ENCODE peak calls at places on chromosomes 13 and 19, in nine cellular contexts. One of them, this sample, is unnamed.

GRCh38 chr19:47369923-47370625 is 21.0 kb downstream of the DHX34 start:
- DNase-seq in Peyer's patch: no peak
- DNase-seq in Caco-2: no peak
- DNase-seq in fibroblast of the aortic adventitia: peak
- DNase-seq in GM23338: no peak
- DNase-seq in hepatocyte: peak
- DNase-seq in cardiac fibroblast: peak
- DNase-seq in HFFc6: peak
- DNase-seq in tibial nerve: no peak
- DNase-seq in this sample: no peak

GRCh38 chr13:45773236-45773635 is 71.1 kb downstream of the CBY2 start:
- DNase-seq in Peyer's patch: no peak
- DNase-seq in Caco-2: no peak
- DNase-seq in fibroblast of the aortic adventitia: peak
- DNase-seq in GM23338: no peak
- DNase-seq in hepatocyte: no peak
- DNase-seq in cardiac fibroblast: no peak
- DNase-seq in HFFc6: peak
- DNase-seq in tibial nerve: no peak
- DNase-seq in this sample: no peak

GRCh38 chr19:13055213-13056051 is 47.2 kb downstream of the LYL1 start:
- DNase-seq in Peyer's patch: no peak
- DNase-seq in Caco-2: no peak
- DNase-seq in fibroblast of the aortic adventitia: peak
- DNase-seq in GM23338: peak
- DNase-seq in hepatocyte: peak
- DNase-seq in cardiac fibroblast: peak
- DNase-seq in HFFc6: peak
- DNase-seq in tibial nerve: peak
- DNase-seq in this sample: no peak

GRCh38 chr13:51148952-51149573 is 38.0 kb upstream of the C13orf42 start:
- DNase-seq in Peyer's patch: no peak
- DNase-seq in Caco-2: peak
- DNase-seq in fibroblast of the aortic adventitia: peak
- DNase-seq in GM23338: peak
- DNase-seq in hepatocyte: peak
- DNase-seq in cardiac fibroblast: peak
- DNase-seq in HFFc6: peak
- DNase-seq in tibial nerve: no peak
- DNase-seq in this sample: no peak

GRCh38 chr19:40219721-40220276 is 1.6 kb upstream of the TTC9B start:
- DNase-seq in Peyer's patch: peak
- DNase-seq in Caco-2: no peak
- DNase-seq in fibroblast of the aortic adventitia: peak
- DNase-seq in GM23338: no peak
- DNase-seq in hepatocyte: peak
- DNase-seq in cardiac fibroblast: peak
- DNase-seq in HFFc6: peak
- DNase-seq in tibial nerve: no peak
- DNase-seq in this sample: no peak

GRCh38 chr19:31838163-31838798 is 489.0 kb upstream of the TSHZ3 start:
- DNase-seq in Peyer's patch: no peak
- DNase-seq in Caco-2: no peak
- DNase-seq in fibroblast of the aortic adventitia: no peak
- DNase-seq in GM23338: no peak
- DNase-seq in hepatocyte: no peak
- DNase-seq in cardiac fibroblast: no peak
- DNase-seq in HFFc6: no peak
- DNase-seq in tibial nerve: no peak
- DNase-seq in this sample: no peak

GRCh38 chr13:71219671-71220070 is 647.3 kb downstream of the DACH1 start:
- DNase-seq in Peyer's patch: no peak
- DNase-seq in Caco-2: no peak
- DNase-seq in fibroblast of the aortic adventitia: no peak
- DNase-seq in GM23338: peak
- DNase-seq in hepatocyte: no peak
- DNase-seq in cardiac fibroblast: no peak
- DNase-seq in HFFc6: no peak
- DNase-seq in tibial nerve: no peak
- DNase-seq in this sample: no peak

GRCh38 chr13:102260256-102260655 is 141.6 kb downstream of the FGF14 start:
- DNase-seq in Peyer's patch: no peak
- DNase-seq in Caco-2: no peak
- DNase-seq in fibroblast of the aortic adventitia: no peak
- DNase-seq in GM23338: peak
- DNase-seq in hepatocyte: no peak
- DNase-seq in cardiac fibroblast: no peak
- DNase-seq in HFFc6: no peak
- DNase-seq in tibial nerve: no peak
- DNase-seq in this sample: no peak

GRCh38 chr13:99299545-99300341 is 7.5 kb downstream of the GPR183 start:
- DNase-seq in Peyer's patch: no peak
- DNase-seq in Caco-2: no peak
- DNase-seq in fibroblast of the aortic adventitia: no peak
- DNase-seq in GM23338: peak
- DNase-seq in hepatocyte: no peak
- DNase-seq in cardiac fibroblast: no peak
- DNase-seq in HFFc6: no peak
- DNase-seq in tibial nerve: no peak
- DNase-seq in this sample: no peak

GRCh38 chr13:36105726-36106125 is 25.5 kb downstream of the DCLK1 start:
- DNase-seq in Peyer's patch: no peak
- DNase-seq in Caco-2: no peak
- DNase-seq in fibroblast of the aortic adventitia: no peak
- DNase-seq in GM23338: no peak
- DNase-seq in hepatocyte: no peak
- DNase-seq in cardiac fibroblast: no peak
- DNase-seq in HFFc6: no peak
- DNase-seq in tibial nerve: no peak
- DNase-seq in this sample: no peak

GRCh38 chr13:28049215-28049614 is 51.2 kb downstream of the FLT3 start:
- DNase-seq in Peyer's patch: no peak
- DNase-seq in Caco-2: no peak
- DNase-seq in fibroblast of the aortic adventitia: no peak
- DNase-seq in GM23338: no peak
- DNase-seq in hepatocyte: no peak
- DNase-seq in cardiac fibroblast: no peak
- DNase-seq in HFFc6: no peak
- DNase-seq in tibial nerve: no peak
- DNase-seq in this sample: no peak

GRCh38 chr19:8477889-8478288 is 24.6 kb downstream of the PRAM1 start:
- DNase-seq in Peyer's patch: no peak
- DNase-seq in Caco-2: no peak
- DNase-seq in fibroblast of the aortic adventitia: no peak
- DNase-seq in GM23338: no peak
- DNase-seq in hepatocyte: no peak
- DNase-seq in cardiac fibroblast: no peak
- DNase-seq in HFFc6: no peak
- DNase-seq in tibial nerve: no peak
- DNase-seq in this sample: no peak

GRCh38 chr19:43532571-43532961 is 422 bp upstream of the ZNF575 start:
- DNase-seq in Peyer's patch: no peak
- DNase-seq in Caco-2: peak
- DNase-seq in fibroblast of the aortic adventitia: peak
- DNase-seq in GM23338: no peak
- DNase-seq in hepatocyte: no peak
- DNase-seq in cardiac fibroblast: no peak
- DNase-seq in HFFc6: no peak
- DNase-seq in tibial nerve: peak
- DNase-seq in this sample: no peak

GRCh38 chr13:110405597-110406450 is 98.7 kb downstream of the COL4A2 start:
- DNase-seq in Peyer's patch: no peak
- DNase-seq in Caco-2: no peak
- DNase-seq in fibroblast of the aortic adventitia: peak
- DNase-seq in GM23338: no peak
- DNase-seq in hepatocyte: no peak
- DNase-seq in cardiac fibroblast: peak
- DNase-seq in HFFc6: peak
- DNase-seq in tibial nerve: no peak
- DNase-seq in this sample: no peak

GRCh38 chr19:5354403-5354802 is 13.8 kb upstream of the PTPRS start:
- DNase-seq in Peyer's patch: no peak
- DNase-seq in Caco-2: peak
- DNase-seq in fibroblast of the aortic adventitia: no peak
- DNase-seq in GM23338: peak
- DNase-seq in hepatocyte: no peak
- DNase-seq in cardiac fibroblast: no peak
- DNase-seq in HFFc6: no peak
- DNase-seq in tibial nerve: no peak
- DNase-seq in this sample: no peak

GRCh38 chr13:112244495-112245177 is 131.5 kb upstream of the SPACA7 start:
- DNase-seq in Peyer's patch: peak
- DNase-seq in Caco-2: no peak
- DNase-seq in fibroblast of the aortic adventitia: no peak
- DNase-seq in GM23338: no peak
- DNase-seq in hepatocyte: no peak
- DNase-seq in cardiac fibroblast: no peak
- DNase-seq in HFFc6: no peak
- DNase-seq in tibial nerve: no peak
- DNase-seq in this sample: no peak

DNA sequence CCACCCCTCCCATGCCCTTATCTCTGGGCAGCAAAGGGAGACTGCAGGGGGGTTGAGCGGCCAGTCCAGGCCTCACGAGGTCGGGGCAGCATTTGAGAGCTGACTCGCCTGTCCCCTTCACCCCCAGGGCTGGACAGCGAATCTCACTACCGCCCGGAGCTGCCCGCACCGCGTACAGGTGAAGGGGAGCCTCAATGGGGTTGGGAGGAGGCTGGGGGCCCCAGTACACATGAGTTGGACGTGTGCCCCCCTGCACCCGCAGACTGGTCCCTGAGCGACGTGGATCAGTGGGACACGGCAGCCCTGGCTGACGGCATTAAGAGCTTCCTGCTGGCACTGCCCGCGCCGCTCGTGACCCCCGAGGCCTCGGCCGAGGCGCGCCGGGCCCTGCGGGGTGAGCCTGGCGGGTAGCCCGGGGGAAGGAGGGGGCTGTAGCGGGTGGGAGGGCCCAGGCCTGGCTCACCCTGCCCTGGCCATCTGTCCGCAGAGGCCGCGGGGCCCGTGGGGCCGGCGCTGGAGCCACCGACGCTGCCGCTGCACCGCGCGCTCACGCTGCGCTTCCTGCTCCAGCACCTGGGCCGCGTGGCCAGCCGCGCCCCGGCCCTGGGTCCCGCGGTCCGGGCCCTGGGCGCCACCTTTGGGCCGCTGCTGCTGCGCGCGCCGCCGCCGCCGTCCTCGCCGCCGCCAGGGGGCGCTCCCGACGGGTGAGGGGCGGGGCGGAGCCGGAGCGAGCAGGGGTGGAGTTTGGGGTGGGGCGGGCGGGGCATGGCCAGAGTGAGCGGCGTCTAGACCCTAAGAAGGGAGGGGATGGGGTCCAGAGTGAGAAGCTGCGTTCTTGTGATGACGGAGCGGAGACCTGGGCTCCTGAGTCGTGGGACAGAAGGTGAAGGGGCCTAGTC is 8.1 kb downstream of the PIK3R2 start:
- DNase-seq in Peyer's patch: peak
- DNase-seq in Caco-2: peak
- DNase-seq in fibroblast of the aortic adventitia: peak
- DNase-seq in GM23338: peak
- DNase-seq in hepatocyte: peak
- DNase-seq in cardiac fibroblast: peak
- DNase-seq in HFFc6: peak
- DNase-seq in tibial nerve: peak
- DNase-seq in this sample: no peak
- TF ChIP-seq CTCF in Peyer's patch: peak
- TF ChIP-seq CTCF in Caco-2: no peak
- TF ChIP-seq CTCF in fibroblast of the aortic adventitia: peak
- TF ChIP-seq CTCF in GM23338: no peak
- TF ChIP-seq CTCF in hepatocyte: peak
- TF ChIP-seq CTCF in cardiac fibroblast: peak
- TF ChIP-seq CTCF in HFFc6: peak
- TF ChIP-seq CTCF in tibial nerve: peak
- TF ChIP-seq CTCF in this sample: peak

GRCh38 chr19:38441660-38442348 is 8.3 kb downstream of the RYR1 start:
- DNase-seq in Peyer's patch: no peak
- DNase-seq in Caco-2: peak
- DNase-seq in fibroblast of the aortic adventitia: peak
- DNase-seq in GM23338: peak
- DNase-seq in hepatocyte: no peak
- DNase-seq in cardiac fibroblast: peak
- DNase-seq in HFFc6: no peak
- DNase-seq in tibial nerve: no peak
- DNase-seq in this sample: no peak
- TF ChIP-seq CTCF in Peyer's patch: no peak
- TF ChIP-seq CTCF in Caco-2: peak
- TF ChIP-seq CTCF in fibroblast of the aortic adventitia: no peak
- TF ChIP-seq CTCF in GM23338: peak
- TF ChIP-seq CTCF in hepatocyte: no peak
- TF ChIP-seq CTCF in cardiac fibroblast: no peak
- TF ChIP-seq CTCF in HFFc6: no peak
- TF ChIP-seq CTCF in tibial nerve: no peak
- TF ChIP-seq CTCF in this sample: no peak

DNA sequence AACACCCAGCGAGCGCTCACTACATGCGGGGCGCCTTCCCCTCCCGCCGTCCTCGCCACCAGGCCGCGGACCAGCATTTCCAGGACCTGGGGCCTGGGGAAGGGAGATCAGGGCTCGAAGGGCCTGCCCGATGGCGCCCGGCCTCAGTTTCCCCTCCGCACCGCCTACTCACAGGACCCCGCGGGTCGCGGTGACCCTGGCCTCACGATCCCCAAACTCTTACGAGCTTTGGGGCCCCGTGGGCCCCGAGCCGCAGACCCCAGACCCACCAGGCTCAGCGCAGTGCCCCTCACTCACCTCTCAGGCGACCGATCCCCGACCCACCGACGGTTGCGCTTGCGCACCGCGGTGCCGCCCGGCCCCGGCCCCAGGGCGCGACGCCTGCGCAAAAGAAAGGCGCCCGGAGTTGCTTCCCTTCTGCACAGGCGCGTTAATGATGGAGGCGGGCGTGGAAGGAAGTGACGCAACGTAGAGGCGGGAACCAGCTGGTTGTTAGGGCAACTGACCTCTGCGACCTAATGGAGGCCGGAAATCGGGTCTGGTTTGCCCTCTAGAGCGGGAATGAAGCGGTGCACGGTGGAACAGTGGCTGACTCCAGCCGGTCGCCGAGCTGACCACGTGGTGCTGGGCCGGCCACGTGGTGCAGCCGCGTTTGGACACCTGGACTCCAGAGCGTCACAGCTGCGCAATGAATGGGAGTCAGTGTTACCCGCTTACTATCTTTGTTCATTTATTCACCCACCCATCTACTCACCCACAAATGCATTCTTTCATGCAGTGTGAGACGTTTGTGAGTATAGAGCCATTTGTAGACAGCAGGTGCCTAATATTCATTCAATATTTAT is at the start of gene SGTA:
- DNase-seq in Peyer's patch: peak
- DNase-seq in Caco-2: peak
- DNase-seq in fibroblast of the aortic adventitia: peak
- DNase-seq in GM23338: peak
- DNase-seq in hepatocyte: peak
- DNase-seq in cardiac fibroblast: peak
- DNase-seq in HFFc6: peak
- DNase-seq in tibial nerve: peak
- DNase-seq in this sample: peak
- TF ChIP-seq CTCF in Peyer's patch: peak
- TF ChIP-seq CTCF in Caco-2: peak
- TF ChIP-seq CTCF in fibroblast of the aortic adventitia: peak
- TF ChIP-seq CTCF in GM23338: no peak
- TF ChIP-seq CTCF in hepatocyte: peak
- TF ChIP-seq CTCF in cardiac fibroblast: peak
- TF ChIP-seq CTCF in HFFc6: peak
- TF ChIP-seq CTCF in tibial nerve: peak
- TF ChIP-seq CTCF in this sample: peak

GRCh38 chr19:33402421-33403220 is 29.1 kb downstream of the CEBPG start:
- DNase-seq in Peyer's patch: peak
- DNase-seq in Caco-2: peak
- DNase-seq in fibroblast of the aortic adventitia: no peak
- DNase-seq in GM23338: no peak
- DNase-seq in hepatocyte: no peak
- DNase-seq in cardiac fibroblast: no peak
- DNase-seq in HFFc6: no peak
- DNase-seq in tibial nerve: peak
- DNase-seq in this sample: no peak
- TF ChIP-seq CTCF in Peyer's patch: no peak
- TF ChIP-seq CTCF in Caco-2: peak
- TF ChIP-seq CTCF in fibroblast of the aortic adventitia: no peak
- TF ChIP-seq CTCF in GM23338: no peak
- TF ChIP-seq CTCF in hepatocyte: no peak
- TF ChIP-seq CTCF in cardiac fibroblast: no peak
- TF ChIP-seq CTCF in HFFc6: no peak
- TF ChIP-seq CTCF in tibial nerve: no peak
- TF ChIP-seq CTCF in this sample: peak